ENCODE peak calls at places on chromosomes 16 and 17, in five cellular contexts. D is activated naive CD8-positive, alpha-beta T cell treated with anti-CD3 and anti-CD28 coated beads, Interleukin-2, amount 50 U/mL, for 24 hours; Y is activated CD4-positive, CD25-positive, alpha-beta regulatory T cell treated with anti-CD3 and anti-CD28 coated beads, Interleukin-2, amount 50 U/mL, for 72 hours; J is colonic mucosa; V is HCT116. C is an unnamed sample.

GRCh38 chr17:73710095-73710592 is 65.9 kb upstream of the SDK2 start:
- DNase-seq in D (peak), Y (peak), J (peak), V (peak), C (peak)

GRCh38 chr16:88331989-88332920 is 50.5 kb upstream of the ZNF469 start:
- DNase-seq in D (no peak), Y (no peak), J (no peak), V (peak), C (peak)

GRCh38 chr17:28256370-28256769 is 62.6 kb upstream of the TMEM97 start:
- DNase-seq in D (no peak), Y (no peak), J (no peak), V (no peak), C (no peak)

GRCh38 chr16:49589721-49590120 is 216.1 kb downstream of the C16orf78 start:
- DNase-seq in D (no peak), Y (no peak), J (no peak), V (no peak), C (no peak)

GRCh38 chr16:85395207-85395912 is 217.8 kb upstream of the GSE1 start:
- DNase-seq in D (no peak), Y (no peak), J (peak), V (peak), C (peak)

GRCh38 chr16:65663774-65664173 is 541.9 kb upstream of the CDH11 start:
- DNase-seq in D (no peak), Y (no peak), J (no peak), V (no peak), C (no peak)

GRCh38 chr17:63978266-63979200 is 5.8 kb upstream of the SCN4A start:
- DNase-seq in D (no peak), Y (no peak), J (no peak), V (no peak), C (no peak)

GRCh38 chr16:16992986-16993783 is 477.6 kb downstream of the XYLT1 start:
- DNase-seq in D (peak), Y (no peak), J (no peak), V (no peak), C (no peak)

GRCh38 chr16:78211951-78212350 is 112.5 kb downstream of the WWOX start:
- DNase-seq in D (no peak), Y (no peak), J (no peak), V (peak), C (no peak)

GRCh38 chr16:2786061-2786825 is 1.1 kb downstream of the PRSS33 start:
- DNase-seq in D (no peak), Y (no peak), J (no peak), V (no peak), C (no peak)

GRCh38 chr17:60676758-60677307 is 818 bp upstream of the BCAS3 start:
- DNase-seq in D (no peak), Y (no peak), J (no peak), V (no peak), C (no peak)

GRCh38 chr17:74859439-74860228 is at the start of gene GRIN2C:
- DNase-seq in D (no peak), Y (no peak), J (no peak), V (no peak), C (peak)

GRCh38 chr17:13346996-13347762 is 254.6 kb downstream of the HS3ST3A1 start:
- DNase-seq in D (no peak), Y (no peak), J (no peak), V (peak), C (peak)

GRCh38 chr16:15907863-15908478 is 19.6 kb upstream of the CEP20 start:
- DNase-seq in D (peak), Y (peak), J (peak), V (peak), C (peak)

GRCh38 chr17:48045270-48046001 is 2.7 kb upstream of the NFE2L1 start:
- DNase-seq in D (no peak), Y (no peak), J (peak), V (no peak), C (no peak)

GRCh38 chr17:82493517-82493840 is 26.1 kb upstream of the FOXK2 start:
- DNase-seq in D (no peak), Y (no peak), J (no peak), V (no peak), C (no peak)

GRCh38 chr16:35636831-35637230 is 2177.4 kb downstream of the TP53TG3F start:
- DNase-seq in D (no peak), Y (no peak), J (no peak), V (no peak), C (no peak)

GRCh38 chr16:2773188-2773968 is 3.7 kb downstream of the ELOB start:
- DNase-seq in D (no peak), Y (no peak), J (no peak), V (no peak), C (no peak)

GRCh38 chr17:21029032-21029431 is 13.8 kb downstream of the USP22 start:
- DNase-seq in D (peak), Y (no peak), J (no peak), V (no peak), C (no peak)

GRCh38 chr17:40699359-40699758 is 4.2 kb downstream of the KRT24 start:
- DNase-seq in D (no peak), Y (no peak), J (no peak), V (no peak), C (no peak)

GRCh38 chr17:16988749-16989229 is 16.9 kb upstream of the TNFRSF13B start:
- DNase-seq in D (no peak), Y (no peak), J (no peak), V (no peak), C (no peak)

GRCh38 chr17:63550816-63551639 is 751 bp downstream of the DCAF7 start:
- DNase-seq in D (peak), Y (no peak), J (peak), V (no peak), C (peak)

GRCh38 chr16:28917095-28917494 is 7.9 kb downstream of the RABEP2 start:
- DNase-seq in D (no peak), Y (no peak), J (no peak), V (no peak), C (no peak)

GRCh38 chr17:7557825-7558543 is 566 bp upstream of the TNFSF13 start:
- DNase-seq in D (peak), Y (no peak), J (peak), V (no peak), C (peak)